ENCODE peak calls at places on chromosome 3, in five cellular contexts. One of them, this sample, is unnamed.

GRCh38 chr3:99269606-99270355 is 368.3 kb upstream of the DCBLD2 start:
- DNase-seq in GM10248: no peak
- DNase-seq in NCI-H1092 treated with DMSO at 0.1 percent for 48 hours: no peak
- DNase-seq in T47D: no peak
- DNase-seq in T-helper 1 cell: no peak
- DNase-seq in this sample: no peak

GRCh38 chr3:23806322-23807160 is 786 bp downstream of the UBE2E1 start:
- DNase-seq in T-helper 1 cell: peak
- DNase-seq in T47D: no peak
- DNase-seq in GM10248: peak
- DNase-seq in NCI-H1092 treated with DMSO at 0.1 percent for 48 hours: no peak
- DNase-seq in this sample: peak

GRCh38 chr3:183692436-183692835 is 5.2 kb upstream of the YEATS2 start:
- DNase-seq in GM10248: no peak
- DNase-seq in NCI-H1092 treated with DMSO at 0.1 percent for 48 hours: no peak
- DNase-seq in T47D: peak
- DNase-seq in T-helper 1 cell: no peak
- DNase-seq in this sample: no peak

GRCh38 chr3:170721563-170721962 is 135.7 kb upstream of the SLC7A14 start:
- DNase-seq in NCI-H1092 treated with DMSO at 0.1 percent for 48 hours: no peak
- DNase-seq in GM10248: no peak
- DNase-seq in T47D: no peak
- DNase-seq in T-helper 1 cell: no peak
- DNase-seq in this sample: no peak

GRCh38 chr3:197406266-197406665 is 107.9 kb upstream of the DLG1 start:
- DNase-seq in T47D: no peak
- DNase-seq in GM10248: no peak
- DNase-seq in T-helper 1 cell: no peak
- DNase-seq in NCI-H1092 treated with DMSO at 0.1 percent for 48 hours: no peak
- DNase-seq in this sample: no peak

GRCh38 chr3:142724682-142725351 is 983 bp downstream of the TRPC1 start:
- DNase-seq in NCI-H1092 treated with DMSO at 0.1 percent for 48 hours: peak
- DNase-seq in GM10248: peak
- DNase-seq in T-helper 1 cell: peak
- DNase-seq in T47D: peak
- DNase-seq in this sample: peak

GRCh38 chr3:9808345-9809037 is 1.6 kb upstream of the TTLL3 start:
- DNase-seq in T47D: peak
- DNase-seq in T-helper 1 cell: peak
- DNase-seq in NCI-H1092 treated with DMSO at 0.1 percent for 48 hours: no peak
- DNase-seq in GM10248: peak
- DNase-seq in this sample: no peak

GRCh38 chr3:33372218-33373081 is 67.8 kb downstream of the UBP1 start:
- DNase-seq in T47D: peak
- DNase-seq in T-helper 1 cell: peak
- DNase-seq in NCI-H1092 treated with DMSO at 0.1 percent for 48 hours: peak
- DNase-seq in GM10248: peak
- DNase-seq in this sample: no peak

GRCh38 chr3:161558256-161558655 is 61.6 kb downstream of the OTOL1 start:
- DNase-seq in T47D: peak
- DNase-seq in T-helper 1 cell: no peak
- DNase-seq in NCI-H1092 treated with DMSO at 0.1 percent for 48 hours: peak
- DNase-seq in GM10248: no peak
- DNase-seq in this sample: no peak

GRCh38 chr3:14988988-14989394 is 41.6 kb downstream of the NR2C2 start:
- DNase-seq in T47D: peak
- DNase-seq in T-helper 1 cell: no peak
- DNase-seq in GM10248: peak
- DNase-seq in NCI-H1092 treated with DMSO at 0.1 percent for 48 hours: no peak
- DNase-seq in this sample: no peak

GRCh38 chr3:15439476-15439875 is 12.1 kb downstream of the EAF1 start:
- DNase-seq in T-helper 1 cell: no peak
- DNase-seq in T47D: no peak
- DNase-seq in GM10248: no peak
- DNase-seq in NCI-H1092 treated with DMSO at 0.1 percent for 48 hours: no peak
- DNase-seq in this sample: no peak

GRCh38 chr3:53790470-53790869 is 55.7 kb downstream of the CHDH start:
- DNase-seq in NCI-H1092 treated with DMSO at 0.1 percent for 48 hours: no peak
- DNase-seq in T-helper 1 cell: no peak
- DNase-seq in GM10248: no peak
- DNase-seq in T47D: no peak
- DNase-seq in this sample: no peak

GRCh38 chr3:170746175-170746942 is 123.6 kb downstream of the RPL22L1 start:
- DNase-seq in T47D: no peak
- DNase-seq in GM10248: no peak
- DNase-seq in NCI-H1092 treated with DMSO at 0.1 percent for 48 hours: no peak
- DNase-seq in T-helper 1 cell: no peak
- DNase-seq in this sample: no peak

GRCh38 chr3:153666911-153667310 is 454.3 kb upstream of the ARHGEF26 start:
- DNase-seq in GM10248: no peak
- DNase-seq in NCI-H1092 treated with DMSO at 0.1 percent for 48 hours: no peak
- DNase-seq in T47D: no peak
- DNase-seq in T-helper 1 cell: no peak
- DNase-seq in this sample: no peak

GRCh38 chr3:52880474-52880873 is 16.9 kb downstream of the STIMATE start:
- DNase-seq in NCI-H1092 treated with DMSO at 0.1 percent for 48 hours: no peak
- DNase-seq in GM10248: peak
- DNase-seq in T-helper 1 cell: no peak
- DNase-seq in T47D: no peak
- DNase-seq in this sample: no peak

GRCh38 chr3:182349951-182350350 is 443.4 kb upstream of the ATP11B start:
- DNase-seq in NCI-H1092 treated with DMSO at 0.1 percent for 48 hours: no peak
- DNase-seq in T-helper 1 cell: no peak
- DNase-seq in T47D: no peak
- DNase-seq in GM10248: no peak
- DNase-seq in this sample: no peak

GRCh38 chr3:71262368-71263265 is 320.9 kb downstream of the FOXP1 start:
- DNase-seq in T-helper 1 cell: no peak
- DNase-seq in NCI-H1092 treated with DMSO at 0.1 percent for 48 hours: no peak
- DNase-seq in GM10248: no peak
- DNase-seq in T47D: no peak
- DNase-seq in this sample: no peak